ENCODE peak calls at places on chromosomes 11 and 22, in four cellular contexts. N is sigmoid colon, I is right lobe of liver, U is left ventricle myocardium inferior. R is an unnamed sample.
A peak's percentile ranks its signal among the peaks of the same experiment; 100 is the strongest.

GRCh38 chr22:23385301-23386244 is 194.5 kb downstream of the IGLL1 start:
- DNase-seq in N (peak; percentile 87), I (peak; percentile 84), U (peak; percentile 79), R (peak; percentile 85)

GRCh38 chr22:44570476-44571445 is 72.7 kb upstream of the RTL6 start:
- DNase-seq in N (peak; percentile 36), I (peak; percentile 14), U (no peak), R (no peak)

GRCh38 chr11:62652156-62653006 is 721 bp downstream of the INTS5 start:
- DNase-seq in N (no peak), I (no peak), U (no peak), R (no peak)

GRCh38 chr11:119397740-119398139 is 16.2 kb upstream of the USP2 start:
- DNase-seq in N (no peak), I (no peak), U (no peak), R (no peak)

GRCh38 chr11:102402556-102402955 is 50.0 kb downstream of the TMEM123 start:
- DNase-seq in N (no peak), I (no peak), U (no peak), R (no peak)

GRCh38 chr11:130924750-130925149 is 8.5 kb upstream of the SNX19 start:
- DNase-seq in N (no peak), I (no peak), U (no peak), R (no peak)

GRCh38 chr11:10450451-10451398 is 4.3 kb upstream of the AMPD3 start:
- DNase-seq in N (no peak), I (peak; percentile 68), U (peak; percentile 33), R (no peak)

GRCh38 chr22:45398214-45398613 is 15.2 kb downstream of the SMC1B start:
- DNase-seq in N (no peak), I (no peak), U (no peak), R (peak; percentile 20)

GRCh38 chr22:41405588-41405987 is 23.8 kb downstream of the TEF start:
- DNase-seq in N (no peak), I (no peak), U (no peak), R (no peak)

GRCh38 chr11:19958218-19958617 is 202.1 kb downstream of the DBX1 start:
- DNase-seq in N (no peak), I (no peak), U (no peak), R (no peak)

DNA sequence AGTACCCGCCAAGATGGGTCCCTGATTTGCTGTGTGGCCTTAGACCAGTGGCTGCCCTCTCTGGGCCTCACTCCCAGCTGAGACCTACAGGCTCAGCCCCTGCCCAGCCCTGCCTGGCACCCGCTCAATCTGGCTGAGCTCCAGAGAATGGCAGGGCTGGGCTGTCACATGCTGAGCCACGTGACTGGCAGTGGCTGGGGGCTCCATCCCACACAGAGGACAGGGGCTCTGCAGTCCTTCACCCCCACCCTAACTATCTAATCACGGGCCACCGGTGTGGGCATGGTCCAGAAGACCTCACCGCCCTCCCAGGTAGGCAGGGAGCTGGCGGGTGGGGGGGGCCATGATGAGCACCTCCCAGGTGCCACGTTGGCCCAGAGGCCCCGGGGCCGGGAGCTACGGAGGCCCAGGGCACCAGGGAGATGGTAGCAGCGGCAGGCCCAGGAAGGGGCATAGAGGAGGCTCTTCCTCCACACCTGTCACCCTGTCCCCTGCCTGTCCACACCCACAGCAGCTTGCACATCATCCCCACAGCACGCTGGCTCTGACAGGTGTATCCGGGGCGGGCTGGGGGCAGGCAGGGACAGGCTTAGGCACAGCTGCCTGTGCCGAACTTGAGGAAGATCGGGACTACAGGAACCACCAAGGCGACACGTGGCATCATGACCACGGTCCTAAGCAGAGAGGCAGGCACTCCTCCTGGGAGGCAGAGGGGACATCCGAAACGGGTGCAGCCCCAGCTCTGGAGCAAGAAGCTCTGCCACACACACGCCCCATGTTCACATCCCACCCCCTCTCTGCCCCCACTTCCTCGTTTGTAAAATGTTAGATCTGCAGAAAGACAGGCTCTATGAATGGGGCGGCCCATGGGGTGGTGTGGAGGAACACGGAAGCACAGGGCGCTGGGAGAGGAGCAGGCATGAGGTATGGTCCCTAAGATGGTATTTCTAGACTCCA is 1.5 kb upstream of the ALDH3B1 start:
- DNase-seq in N (peak; percentile 70), I (no peak), U (no peak), R (peak; percentile 57)
- H3K4me1 ChIP-seq in N (peaks cover 57% of the 10 kb centered on the region), I (peaks cover 17% of the 10 kb centered on the region), U (peaks cover 40% of the 10 kb centered on the region), R (peaks cover 23% of the 10 kb centered on the region)

GRCh38 chr22:48675828-48676145 is 1151.9 kb downstream of the BRD1 start:
- DNase-seq in N (no peak), I (no peak), U (no peak), R (no peak)

GRCh38 chr22:48675141-48675827 is 1152.4 kb downstream of the BRD1 start:
- DNase-seq in N (no peak), I (peak; percentile 47), U (no peak), R (no peak)

GRCh38 chr22:48677621-48678020 is 1150.1 kb downstream of the BRD1 start:
- DNase-seq in N (no peak), I (peak; percentile 47), U (peak; percentile 8), R (no peak)

GRCh38 chr22:48677168-48677520 is 1150.5 kb downstream of the BRD1 start:
- DNase-seq in N (no peak), I (no peak), U (no peak), R (no peak)

GRCh38 chr22:48676266-48677167 is 1151.2 kb downstream of the BRD1 start:
- DNase-seq in N (no peak), I (peak; percentile 37), U (no peak), R (no peak)
- H3K9me3 ChIP-seq in N (peaks cover 5% of the 10 kb centered on the region), I (no peaks in the 10 kb centered on the region), U (peaks cover 24% of the 10 kb centered on the region), R (peaks cover 3% of the 10 kb centered on the region)

DNA sequence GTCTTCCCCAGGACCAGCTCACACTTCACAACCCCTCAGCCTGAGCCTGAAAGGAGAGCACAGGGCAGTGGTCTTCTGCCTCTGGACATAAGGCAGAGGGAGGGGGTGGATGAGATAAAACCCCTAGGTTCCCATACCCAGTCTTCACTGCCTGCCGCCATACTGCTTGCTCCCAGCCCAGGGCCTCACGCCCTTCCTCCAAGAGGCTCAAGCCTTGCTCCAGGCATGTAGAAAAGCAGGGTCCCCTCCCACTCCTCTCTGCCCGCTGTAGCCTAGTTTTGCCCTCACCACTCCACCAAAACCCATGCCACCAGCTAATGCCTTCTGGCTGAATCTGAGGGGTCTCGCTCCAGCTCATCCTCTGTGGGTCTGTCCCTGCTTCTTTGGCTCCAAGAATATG is 5.2 kb downstream of the ARRB1 start:
- DNase-seq in N (no peak), I (no peak), U (no peak), R (no peak)
- H3K4me1 ChIP-seq in N (peaks cover 98% of the 10 kb centered on the region), I (peaks cover 80% of the 10 kb centered on the region), U (peaks cover 100% of the 10 kb centered on the region), R (peaks cover 69% of the 10 kb centered on the region)

GRCh38 chr22:48306785-48307570 is 1520.7 kb downstream of the BRD1 start:
- DNase-seq in N (no peak), I (no peak), U (no peak), R (no peak)
- H3K9me3 ChIP-seq in N (no peaks in the 10 kb centered on the region), I (no peaks in the 10 kb centered on the region), U (peaks cover 14% of the 10 kb centered on the region), R (peaks cover 4% of the 10 kb centered on the region)

GRCh38 chr11:70040452-70040851 is 37.7 kb upstream of the ANO1 start:
- DNase-seq in N (no peak), I (no peak), U (no peak), R (no peak)

GRCh38 chr11:70040869-70041501 is 37.1 kb upstream of the ANO1 start:
- DNase-seq in N (no peak), I (no peak), U (no peak), R (no peak)

GRCh38 chr11:70034740-70035365 is 43.3 kb upstream of the ANO1 start:
- DNase-seq in N (no peak), I (peak; percentile 86), U (no peak), R (no peak)

GRCh38 chr11:70036971-70037882 is 40.9 kb upstream of the ANO1 start:
- DNase-seq in N (no peak), I (no peak), U (no peak), R (no peak)

GRCh38 chr11:70038034-70038834 is 39.9 kb upstream of the ANO1 start:
- DNase-seq in N (no peak), I (no peak), U (no peak), R (no peak)
- H3K4me1 ChIP-seq in N (no peaks in the 10 kb centered on the region), I (peaks cover 47% of the 10 kb centered on the region), U (no peaks in the 10 kb centered on the region), R (no peaks in the 10 kb centered on the region)

DNA sequence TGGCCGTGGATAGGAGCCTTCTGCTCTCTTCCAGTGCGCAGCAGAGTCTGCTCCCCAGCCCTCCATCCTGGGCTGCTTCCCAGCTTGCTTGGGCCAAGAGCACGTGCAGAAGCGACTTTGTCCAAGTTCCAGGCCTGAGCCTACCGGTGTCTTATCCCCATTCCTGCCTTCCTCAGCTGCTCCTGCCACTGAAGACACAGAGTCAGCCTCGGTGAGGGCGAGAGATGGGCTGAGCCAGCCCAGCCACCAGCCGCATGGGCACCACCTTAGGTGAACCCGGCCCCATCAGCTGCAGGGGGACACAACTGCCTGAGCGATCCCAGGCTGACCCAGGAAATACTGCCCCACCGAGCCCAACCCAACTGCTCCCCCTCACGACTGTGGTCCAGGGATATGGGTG is 847.8 kb downstream of the TBC1D22A start:
- DNase-seq in N (no peak), I (no peak), U (no peak), R (no peak)
- H3K9me3 ChIP-seq in N (no peaks in the 10 kb centered on the region), I (no peaks in the 10 kb centered on the region), U (peaks cover 13% of the 10 kb centered on the region), R (no peaks in the 10 kb centered on the region)